ENCODE peak calls at places on chromosomes 12 and 14, in seven cellular contexts. G, C, V, Z, N, I and O are unnamed samples.

GRCh38 chr12:113062502-113063395 is 6.2 kb downstream of the DTX1 start:
- DNase-seq in N (no peak), I (peak), V (no peak), Z (no peak), C (no peak), G (no peak), O (no peak)

GRCh38 chr12:128662106-128662505 is 161.7 kb downstream of the SLC15A4 start:
- DNase-seq in G (no peak), Z (no peak), C (no peak), N (no peak), V (no peak), I (no peak), O (no peak)

GRCh38 chr12:23751641-23752040 is 197.8 kb downstream of the SOX5 start:
- DNase-seq in V (no peak), C (no peak), Z (no peak), N (no peak), I (no peak), G (no peak), O (no peak)

GRCh38 chr12:11795192-11795909 is 145.9 kb downstream of the ETV6 start:
- DNase-seq in N (no peak), C (no peak), G (no peak), V (peak), Z (no peak), I (no peak), O (no peak)

GRCh38 chr12:54688309-54689033 is 40.3 kb upstream of the DCD start:
- DNase-seq in Z (no peak), N (no peak), G (no peak), I (no peak), V (no peak), C (no peak), O (no peak)

GRCh38 chr12:62720661-62721330 is 214.2 kb downstream of the PPM1H start:
- DNase-seq in C (peak), G (peak), Z (no peak), N (peak), V (no peak), I (no peak), O (no peak)

GRCh38 chr14:65164068-65164824 is 61.9 kb upstream of the MAX start:
- DNase-seq in N (peak), G (peak), I (no peak), C (peak), V (peak), Z (peak), O (peak)

GRCh38 chr12:17296882-17297281 is 690.9 kb upstream of the LMO3 start:
- DNase-seq in C (no peak), V (no peak), G (no peak), N (no peak), Z (no peak), I (no peak), O (no peak)

GRCh38 chr14:55136868-55137785 is 8.1 kb downstream of the LGALS3 start:
- DNase-seq in C (peak), V (no peak), N (no peak), G (peak), I (no peak), Z (no peak), O (no peak)

GRCh38 chr14:104118006-104118844 is 20.2 kb upstream of the KIF26A start:
- DNase-seq in V (no peak), N (no peak), Z (no peak), I (no peak), G (no peak), C (no peak), O (no peak)

GRCh38 chr12:52821826-52822660 is 8.1 kb upstream of the KRT4 start:
- DNase-seq in I (no peak), Z (no peak), N (peak), G (peak), C (no peak), V (peak), O (no peak)